ENCODE peak calls at places on chromosomes 1 and 21, in seven cellular contexts. One of them, this sample, is unnamed.

GRCh38 chr1:107499139-107499744 is 358.4 kb downstream of the NTNG1 start:
- DNase-seq in suprapubic skin: no peak
- DNase-seq in coronary artery: no peak
- DNase-seq in mesendoderm: no peak
- DNase-seq in substantia nigra: no peak
- DNase-seq in aorta: no peak
- DNase-seq in A549: no peak
- DNase-seq in this sample: no peak

GRCh38 chr1:194252189-194252588 is 1065.8 kb upstream of the B3GALT2 start:
- DNase-seq in mesendoderm: no peak
- DNase-seq in aorta: no peak
- DNase-seq in A549: no peak
- DNase-seq in suprapubic skin: no peak
- DNase-seq in substantia nigra: no peak
- DNase-seq in coronary artery: no peak
- DNase-seq in this sample: no peak

GRCh38 chr1:67787746-67788145 is 45.5 kb downstream of the GNG12 start:
- DNase-seq in substantia nigra: no peak
- DNase-seq in aorta: no peak
- DNase-seq in coronary artery: no peak
- DNase-seq in mesendoderm: no peak
- DNase-seq in suprapubic skin: no peak
- DNase-seq in A549: no peak
- DNase-seq in this sample: no peak

GRCh38 chr1:200154069-200154767 is 126.7 kb downstream of the NR5A2 start:
- DNase-seq in coronary artery: no peak
- DNase-seq in suprapubic skin: no peak
- DNase-seq in substantia nigra: no peak
- DNase-seq in A549: no peak
- DNase-seq in aorta: no peak
- DNase-seq in mesendoderm: peak; percentile 81
- DNase-seq in this sample: no peak

GRCh38 chr1:211371406-211372105 is 44.9 kb downstream of the TRAF5 start:
- DNase-seq in mesendoderm: no peak
- DNase-seq in aorta: no peak
- DNase-seq in coronary artery: no peak
- DNase-seq in suprapubic skin: no peak
- DNase-seq in substantia nigra: no peak
- DNase-seq in A549: no peak
- DNase-seq in this sample: no peak

GRCh38 chr1:65343286-65343685 is 33.9 kb downstream of the DNAJC6 start:
- DNase-seq in aorta: no peak
- DNase-seq in mesendoderm: no peak
- DNase-seq in A549: peak; percentile 4
- DNase-seq in substantia nigra: no peak
- DNase-seq in coronary artery: no peak
- DNase-seq in suprapubic skin: no peak
- DNase-seq in this sample: no peak

GRCh38 chr21:30351534-30351933 is 3.1 kb upstream of the KRTAP23-1 start:
- DNase-seq in A549: no peak
- DNase-seq in suprapubic skin: no peak
- DNase-seq in mesendoderm: no peak
- DNase-seq in substantia nigra: no peak
- DNase-seq in aorta: no peak
- DNase-seq in coronary artery: no peak
- DNase-seq in this sample: no peak

GRCh38 chr1:157181790-157182189 is 43.6 kb upstream of the ETV3 start:
- DNase-seq in A549: no peak
- DNase-seq in suprapubic skin: no peak
- DNase-seq in substantia nigra: no peak
- DNase-seq in coronary artery: no peak
- DNase-seq in aorta: no peak
- DNase-seq in mesendoderm: no peak
- DNase-seq in this sample: no peak

DNA sequence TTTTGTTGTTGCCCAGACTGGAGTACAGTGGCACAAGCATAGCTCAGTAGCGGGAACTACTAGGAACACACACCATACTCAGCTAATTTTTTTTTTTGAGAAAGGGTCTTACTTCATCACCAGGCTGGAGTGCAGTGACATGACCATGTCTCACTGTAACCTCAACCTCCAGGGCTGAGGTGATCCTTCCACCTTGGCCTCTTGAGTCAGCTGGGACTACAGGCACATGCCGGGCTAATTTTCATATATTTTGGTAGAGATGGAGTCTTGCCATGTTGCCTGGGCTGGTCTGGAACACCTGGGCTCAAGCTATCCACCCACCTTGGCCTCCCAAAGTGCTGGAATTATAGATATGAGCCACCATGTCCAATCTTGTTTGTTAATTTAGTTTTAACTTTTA is 5.4 kb upstream of the TXNIP start:
- DNase-seq in aorta: no peak
- DNase-seq in mesendoderm: no peak
- DNase-seq in A549: no peak
- DNase-seq in substantia nigra: no peak
- DNase-seq in coronary artery: no peak
- DNase-seq in suprapubic skin: peak; percentile 59
- DNase-seq in this sample: no peak
- H3K27ac ChIP-seq in aorta: no peak overlapping the region
- H3K27ac ChIP-seq in mesendoderm: no peak overlapping the region
- H3K27ac ChIP-seq in A549: no peak overlapping the region
- H3K27ac ChIP-seq in substantia nigra: no peak overlapping the region
- H3K27ac ChIP-seq in coronary artery: peak overlapping the region; percentile 32
- H3K27ac ChIP-seq in suprapubic skin: peak overlapping the region; percentile 70
- H3K27ac ChIP-seq in this sample: peak overlapping the region; percentile 96

GRCh38 chr1:39177641-39178040 is 26.9 kb upstream of the MACF1 start:
- DNase-seq in substantia nigra: no peak
- DNase-seq in mesendoderm: no peak
- DNase-seq in aorta: no peak
- DNase-seq in A549: no peak
- DNase-seq in suprapubic skin: no peak
- DNase-seq in coronary artery: no peak
- DNase-seq in this sample: no peak
- H3K27ac ChIP-seq in substantia nigra: no peak overlapping the region
- H3K27ac ChIP-seq in mesendoderm: no peak overlapping the region
- H3K27ac ChIP-seq in aorta: no peak overlapping the region
- H3K27ac ChIP-seq in A549: peak overlapping the region; percentile 91
- H3K27ac ChIP-seq in suprapubic skin: no peak overlapping the region
- H3K27ac ChIP-seq in coronary artery: no peak overlapping the region
- H3K27ac ChIP-seq in this sample: no peak overlapping the region

GRCh38 chr1:218705391-218705790 is 360.3 kb downstream of the TGFB2 start:
- DNase-seq in A549: peak; percentile 61
- DNase-seq in coronary artery: no peak
- DNase-seq in suprapubic skin: no peak
- DNase-seq in mesendoderm: no peak
- DNase-seq in aorta: no peak
- DNase-seq in substantia nigra: no peak
- DNase-seq in this sample: no peak
- H3K27ac ChIP-seq in A549: peak overlapping the region; percentile 94
- H3K27ac ChIP-seq in coronary artery: no peak overlapping the region
- H3K27ac ChIP-seq in suprapubic skin: no peak overlapping the region
- H3K27ac ChIP-seq in mesendoderm: no peak overlapping the region
- H3K27ac ChIP-seq in aorta: no peak overlapping the region
- H3K27ac ChIP-seq in substantia nigra: no peak overlapping the region
- H3K27ac ChIP-seq in this sample: no peak overlapping the region

GRCh38 chr1:22075718-22076117 is 23.2 kb downstream of the CDC42 start:
- DNase-seq in coronary artery: no peak
- DNase-seq in A549: no peak
- DNase-seq in aorta: no peak
- DNase-seq in mesendoderm: no peak
- DNase-seq in substantia nigra: no peak
- DNase-seq in suprapubic skin: no peak
- DNase-seq in this sample: no peak
- H3K27ac ChIP-seq in coronary artery: no peak overlapping the region
- H3K27ac ChIP-seq in A549: no peak overlapping the region
- H3K27ac ChIP-seq in aorta: no peak overlapping the region
- H3K27ac ChIP-seq in mesendoderm: no peak overlapping the region
- H3K27ac ChIP-seq in substantia nigra: no peak overlapping the region
- H3K27ac ChIP-seq in suprapubic skin: no peak overlapping the region
- H3K27ac ChIP-seq in this sample: no peak overlapping the region

This sample was measured in vagina.